ENCODE peak calls at places on chromosomes 2 and 18, in ten cellular contexts. N is substantia nigra; C is glutamatergic neuron; D is H9; V is foreskin melanocyte; S is esophagus squamous epithelium; W is activated T-cell treated with anti-CD3 and anti-CD28 coated beads for 48 hours; B is stimulated activated CD4-positive, alpha-beta T cell treated with anti-CD3 and anti-CD28 coated beads, TNF-alpha, amount 100 ng/mL, for 4 hours; H is C1 segment of cervical spinal cord; P is left kidney. R is an unnamed sample.

GRCh38 chr2:105746177-105747080 is 1.7 kb downstream of the NCK2 start:
- DNase-seq in N (no peak), H (no peak), S (no peak), W (peak), C (peak), B (peak), D (peak), V (no peak), P (peak), R (peak)

GRCh38 chr18:51447351-51447896 is 249.9 kb upstream of the MEX3C start:
- DNase-seq in V (no peak), C (no peak), S (no peak), H (no peak), B (no peak), D (peak), P (peak), W (no peak), N (peak), R (peak)

GRCh38 chr2:213167559-213167958 is 16.1 kb upstream of the IKZF2 start:
- DNase-seq in C (no peak), N (no peak), V (no peak), P (no peak), D (no peak), W (no peak), S (no peak), H (no peak), B (no peak), R (no peak)

GRCh38 chr2:132497591-132497990 is 81.0 kb downstream of the GPR39 start:
- DNase-seq in N (no peak), B (no peak), S (no peak), W (no peak), P (no peak), V (no peak), C (no peak), D (no peak), H (no peak), R (no peak)

GRCh38 chr2:128279786-128280701 is 38.6 kb downstream of the HS6ST1 start:
- DNase-seq in V (no peak), P (no peak), H (no peak), B (no peak), N (no peak), C (peak), D (peak), W (no peak), S (no peak), R (peak)

GRCh38 chr2:217610411-217610814 is 392.4 kb downstream of the TNS1 start:
- DNase-seq in C (no peak), S (no peak), N (no peak), D (no peak), B (peak), H (no peak), P (peak), V (no peak), W (peak), R (no peak)

GRCh38 chr2:61229936-61230335 is 67.9 kb downstream of the C2orf74 start:
- DNase-seq in W (no peak), H (no peak), B (no peak), C (no peak), S (no peak), P (no peak), V (no peak), N (no peak), D (no peak), R (no peak)

GRCh38 chr2:171794918-171795317 is 99.1 kb downstream of the SLC25A12 start:
- DNase-seq in S (no peak), V (no peak), C (no peak), D (no peak), N (no peak), P (no peak), H (no peak), W (no peak), B (no peak), R (no peak)

GRCh38 chr18:49857708-49858107 is 44.4 kb upstream of the ACAA2 start:
- DNase-seq in D (no peak), B (no peak), S (no peak), W (no peak), C (no peak), V (no peak), H (no peak), N (no peak), P (no peak), R (no peak)

GRCh38 chr2:85914916-85915315 is 26.1 kb upstream of the ST3GAL5 start:
- DNase-seq in H (no peak), N (no peak), D (no peak), P (peak), B (no peak), C (no peak), V (no peak), S (no peak), W (no peak), R (no peak)

GRCh38 chr2:140085674-140086073 is 1305.5 kb upstream of the NXPH2 start:
- DNase-seq in V (no peak), P (peak), H (no peak), N (no peak), C (no peak), S (no peak), D (no peak), W (no peak), B (no peak), R (no peak)

GRCh38 chr2:234491281-234491680 is 5.6 kb downstream of the ARL4C start:
- DNase-seq in H (no peak), D (no peak), S (no peak), P (no peak), C (no peak), V (no peak), B (no peak), N (no peak), W (no peak), R (no peak)

GRCh38 chr2:61340242-61340641 is 130.6 kb downstream of the USP34 start:
- DNase-seq in N (no peak), V (no peak), H (no peak), S (no peak), C (no peak), P (no peak), W (no peak), B (no peak), D (no peak), R (no peak)

GRCh38 chr18:47993409-47993808 is 63.0 kb upstream of the SMAD2 start:
- DNase-seq in S (no peak), N (no peak), P (no peak), W (no peak), B (no peak), C (no peak), D (no peak), V (no peak), H (no peak), R (no peak)

GRCh38 chr18:45876131-45876530 is 50.7 kb downstream of the SIGLEC15 start:
- DNase-seq in H (no peak), W (no peak), N (no peak), V (no peak), S (no peak), B (no peak), P (no peak), C (no peak), D (no peak), R (no peak)

GRCh38 chr2:163662141-163662780 is 73.5 kb downstream of the FIGN start:
- DNase-seq in C (no peak), V (no peak), H (no peak), W (no peak), B (no peak), D (no peak), S (no peak), N (no peak), P (no peak), R (no peak)

GRCh38 chr18:13235981-13236380 is 17.4 kb downstream of the LDLRAD4 start:
- DNase-seq in W (no peak), P (peak), N (no peak), S (no peak), B (no peak), C (peak), D (no peak), H (no peak), V (no peak), R (peak)

GRCh38 chr2:14524803-14525080 is 107.8 kb upstream of the LRATD1 start:
- DNase-seq in C (no peak), D (no peak), P (peak), B (no peak), W (no peak), S (no peak), N (no peak), V (no peak), H (no peak), R (no peak)

GRCh38 chr2:158781562-158781961 is 13.6 kb upstream of the DAPL1 start:
- DNase-seq in W (no peak), N (no peak), P (peak), V (peak), S (no peak), B (no peak), D (no peak), H (no peak), C (no peak), R (no peak)

GRCh38 chr2:26018184-26018716 is 15.6 kb upstream of the RAB10 start:
- DNase-seq in C (peak), W (peak), N (no peak), V (no peak), D (peak), P (peak), B (no peak), S (no peak), H (no peak), R (peak)

GRCh38 chr2:58042486-58042970 is 4.1 kb upstream of the VRK2 start:
- DNase-seq in C (no peak), D (no peak), N (no peak), W (no peak), B (peak), H (no peak), V (peak), S (no peak), P (peak), R (no peak)

GRCh38 chr2:105910497-105911238 is 166.0 kb downstream of the NCK2 start:
- DNase-seq in D (no peak), H (no peak), V (no peak), W (no peak), N (no peak), P (no peak), C (no peak), B (no peak), S (no peak), R (no peak)

R was measured in Right ventricle myocardium superior.